ENCODE peak calls at places on chromosome 15, in six cellular contexts. S is heart left ventricle, B is lower leg skin, T is gastrocnemius medialis, I is uterus, N is A549. A is an unnamed sample.

GRCh38 chr15:75508741-75509532 is 57.4 kb upstream of the SIN3A start:
- DNase-seq in S (no peak), B (no peak), T (no peak), I (peak; percentile 21), N (peak; percentile 33), A (no peak)

GRCh38 chr15:67307156-67307555 is 52.6 kb downstream of the IQCH start:
- DNase-seq in S (no peak), B (no peak), T (no peak), I (no peak), N (no peak), A (no peak)

GRCh38 chr15:68492855-68493254 is 60.9 kb upstream of the ITGA11 start:
- DNase-seq in S (no peak), B (no peak), T (no peak), I (peak; percentile 93), N (no peak), A (no peak)

GRCh38 chr15:71096676-71097075 is 18.6 kb upstream of the THSD4 start:
- DNase-seq in S (no peak), B (no peak), T (no peak), I (no peak), N (no peak), A (no peak)

GRCh38 chr15:97036301-97036700 is 705.8 kb downstream of the NR2F2 start:
- DNase-seq in S (no peak), B (no peak), T (no peak), I (no peak), N (no peak), A (no peak)

GRCh38 chr15:48574187-48574586 is 71.3 kb downstream of the FBN1 start:
- DNase-seq in S (no peak), B (no peak), T (no peak), I (no peak), N (no peak), A (no peak)

GRCh38 chr15:95365615-95366107 is 964.8 kb upstream of the NR2F2 start:
- DNase-seq in S (peak; percentile 43), B (no peak), T (no peak), I (peak; percentile 43), N (no peak), A (no peak)

GRCh38 chr15:41671656-41672636 is 11.7 kb downstream of the MGA start:
- DNase-seq in S (no peak), B (no peak), T (no peak), I (no peak), N (no peak), A (no peak)

GRCh38 chr15:70258369-70259029 is 160.8 kb upstream of the TLE3 start:
- DNase-seq in S (peak; percentile 42), B (no peak), T (no peak), I (no peak), N (no peak), A (peak; percentile 82)

GRCh38 chr15:69308949-69309348 is 10.2 kb downstream of the PAQR5 start:
- DNase-seq in S (no peak), B (no peak), T (no peak), I (no peak), N (no peak), A (no peak)

GRCh38 chr15:31136016-31136415 is 34.5 kb upstream of the TRPM1 start:
- DNase-seq in S (no peak), B (no peak), T (no peak), I (no peak), N (peak; percentile 49), A (no peak)

GRCh38 chr15:59825926-59826325 is 136.8 kb upstream of the BNIP2 start:
- DNase-seq in S (no peak), B (no peak), T (no peak), I (no peak), N (no peak), A (no peak)

GRCh38 chr15:35696767-35697231 is 150.8 kb upstream of the DPH6 start:
- DNase-seq in S (no peak), B (no peak), T (no peak), I (no peak), N (peak; percentile 9), A (no peak)

GRCh38 chr15:38818156-38818745 is 253.6 kb upstream of the RASGRP1 start:
- DNase-seq in S (no peak), B (no peak), T (no peak), I (no peak), N (no peak), A (no peak)

GRCh38 chr15:49435201-49435600 is 12.2 kb downstream of the FGF7 start:
- DNase-seq in S (no peak), B (no peak), T (no peak), I (no peak), N (no peak), A (no peak)

GRCh38 chr15:83346342-83346741 is 61.9 kb upstream of the BNC1 start:
- DNase-seq in S (no peak), B (no peak), T (no peak), I (no peak), N (no peak), A (no peak)

GRCh38 chr15:51750942-51751686 is at the start of gene TMOD2:
- DNase-seq in S (peak; percentile 37), B (no peak), T (no peak), I (peak; percentile 29), N (peak; percentile 51), A (peak; percentile 63)

GRCh38 chr15:66704019-66704782 is 2.2 kb downstream of the SMAD6 start:
- DNase-seq in S (peak; percentile 43), B (no peak), T (no peak), I (no peak), N (no peak), A (no peak)

GRCh38 chr15:68820589-68821189 is at the start of gene ANP32A:
- DNase-seq in S (peak; percentile 97), B (peak; percentile 94), T (peak; percentile 97), I (peak; percentile 96), N (peak; percentile 100), A (peak; percentile 97)

DNA sequence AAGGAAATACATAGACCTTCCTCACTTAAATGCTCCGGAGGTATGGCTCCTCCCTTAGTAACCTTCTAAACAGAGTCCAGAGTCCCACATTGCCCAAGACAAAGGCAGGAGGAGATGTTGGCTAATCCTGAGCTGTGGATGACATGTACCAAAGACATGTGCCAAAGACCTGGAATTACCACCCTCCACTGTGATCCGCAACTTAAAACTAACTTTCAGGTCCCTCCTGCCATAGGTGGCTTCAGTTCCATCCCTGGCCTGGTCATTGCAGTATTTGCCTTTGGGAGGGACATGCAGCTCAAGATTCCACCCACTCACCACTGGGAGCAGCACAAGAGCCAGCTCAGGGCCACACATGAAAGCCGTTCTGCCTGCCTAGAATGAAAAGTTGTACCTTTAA is 28.0 kb downstream of the MYZAP start:
- DNase-seq in S (no peak), B (no peak), T (no peak), I (no peak), N (no peak), A (no peak)
- TF ChIP-seq CTCF in S (no peak), B (no peak), T (no peak), I (no peak), N (no peak), A (no peak)

GRCh38 chr15:32716216-32716959 is 1.4 kb upstream of the GREM1 start:
- DNase-seq in S (no peak), B (no peak), T (no peak), I (no peak), N (no peak), A (no peak)
- H3K4me3 ChIP-seq in S (no peak overlapping the region), B (no peak overlapping the region), T (no peak overlapping the region), I (no peak overlapping the region), N (no peak overlapping the region), A (no peak overlapping the region)

GRCh38 chr15:40323239-40323952 is at the start of gene INAFM2:
- DNase-seq in S (peak; percentile 96), B (peak; percentile 70), T (peak; percentile 79), I (peak; percentile 84), N (peak; percentile 66), A (peak; percentile 95)
- TF ChIP-seq POLR2A in S (no peak), B (no peak), T (peak; percentile 78), I (no peak), N (peak; percentile 17), A (peak; percentile 65)

GRCh38 chr15:73712107-73712506 is 27.9 kb downstream of the CD276 start:
- DNase-seq in S (peak; percentile 31), B (no peak), T (no peak), I (no peak), N (no peak), A (no peak)
- TF ChIP-seq CTCF in S (no peak), B (no peak), T (no peak), I (no peak), N (no peak), A (no peak)

GRCh38 chr15:78064544-78064943 is 13.0 kb downstream of the TBC1D2B start:
- DNase-seq in S (no peak), B (no peak), T (no peak), I (no peak), N (no peak), A (no peak)
- H3K4me3 ChIP-seq in S (no peak overlapping the region), B (no peak overlapping the region), T (no peak overlapping the region), I (no peak overlapping the region), N (no peak overlapping the region), A (no peak overlapping the region)

DNA sequence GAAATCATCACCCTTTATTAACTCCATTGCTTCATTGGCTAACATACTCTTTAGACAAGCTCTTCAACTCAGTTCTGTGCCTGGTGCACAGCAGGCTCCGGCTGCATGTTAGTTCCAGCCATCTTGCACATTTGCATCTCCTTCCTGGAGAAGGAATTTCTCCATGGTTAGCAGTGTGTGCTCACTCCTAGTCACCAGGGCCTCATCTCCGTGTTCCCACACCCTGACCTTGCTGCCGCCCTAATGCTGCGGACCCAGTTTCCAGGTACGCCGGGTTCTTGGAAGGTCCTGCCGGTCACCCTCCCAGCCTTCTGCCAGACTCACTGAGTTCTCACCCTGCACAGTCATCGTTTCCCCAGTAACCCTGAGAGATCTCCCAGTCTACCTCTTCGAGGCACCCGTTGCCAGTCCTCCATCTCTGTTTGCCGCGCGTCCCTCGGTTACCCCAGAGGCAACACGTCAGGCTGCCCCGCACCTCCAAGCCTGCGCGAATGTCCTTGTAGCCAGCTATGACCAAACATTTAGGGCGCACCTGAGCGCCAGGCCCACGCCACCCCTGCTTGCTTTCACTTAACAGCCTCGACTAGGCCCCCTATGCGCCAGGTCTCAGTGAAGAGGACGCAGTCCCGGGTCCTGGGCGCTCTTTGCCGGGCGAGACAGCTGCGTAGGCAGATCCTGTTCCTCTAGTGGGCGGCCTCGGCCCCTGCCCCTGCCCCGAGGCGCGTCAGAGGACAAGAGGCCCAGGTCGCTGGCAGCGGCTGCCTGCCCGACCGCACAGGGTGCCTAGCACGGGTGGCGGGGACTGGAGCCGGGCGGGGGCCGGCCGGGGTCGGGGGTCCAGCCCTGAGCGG is 744 bp upstream of the ZNF592 start:
- DNase-seq in S (peak; percentile 85), B (peak; percentile 53), T (peak; percentile 40), I (peak; percentile 68), N (peak; percentile 67), A (peak; percentile 90)
- TF ChIP-seq POLR2A in S (peak; percentile 39), B (no peak), T (peak; percentile 40), I (no peak), N (peak; percentile 52), A (peak; percentile 87)

GRCh38 chr15:45136378-45136764 is 6.6 kb downstream of the DUOX1 start:
- DNase-seq in S (no peak), B (no peak), T (no peak), I (no peak), N (no peak), A (no peak)
- TF ChIP-seq CTCF in S (no peak), B (no peak), T (no peak), I (no peak), N (no peak), A (no peak)

A was measured in Peyer's patch.